ENCODE peak calls at places on chromosomes 5 and 9, in ten cellular contexts. Z is H1, J is gastrocnemius medialis, T is Peyer's patch, H is tibial nerve, P is adrenal gland, Y is heart left ventricle, K is breast epithelium, R is stomach, X is transverse colon. Q is an unnamed sample. For H3K27me3 and H3K4me1, the result is how much of the 10 kb centered on the place peaks cover.

GRCh38 chr5:102545175-102545574 is 46.4 kb upstream of the SLCO6A1 start:
- DNase-seq in K (no peak), Y (no peak), J (no peak), H (no peak), Z (peak), R (no peak), T (no peak), P (no peak), X (no peak), Q (no peak)

GRCh38 chr5:147234825-147235635 is at the start of gene STK32A:
- DNase-seq in Y (peak), J (no peak), K (no peak), H (no peak), Z (peak), X (peak), T (peak), R (peak), P (peak), Q (peak)

GRCh38 chr9:2406252-2406651 is 215.3 kb upstream of the VLDLR start:
- DNase-seq in Z (no peak), Y (no peak), K (no peak), X (no peak), H (no peak), R (no peak), T (no peak), J (no peak), P (no peak), Q (peak)

GRCh38 chr5:110354341-110354740 is 372.1 kb downstream of the TMEM232 start:
- DNase-seq in J (no peak), Z (no peak), K (no peak), R (no peak), T (no peak), X (no peak), P (peak), Y (no peak), H (no peak), Q (no peak)

GRCh38 chr9:29575219-29575618 is 2001.9 kb upstream of the C9orf72 start:
- DNase-seq in R (no peak), X (no peak), T (no peak), Z (no peak), Y (no peak), K (no peak), P (no peak), J (no peak), H (no peak), Q (no peak)

GRCh38 chr5:150139334-150139733 is 16.3 kb downstream of the PDGFRB start:
- DNase-seq in P (no peak), X (no peak), Z (no peak), Y (no peak), J (no peak), R (no peak), H (no peak), T (no peak), K (no peak), Q (no peak)

GRCh38 chr5:176716320-176716719 is 69.0 kb downstream of the TSPAN17 start:
- DNase-seq in Z (no peak), K (no peak), H (no peak), R (no peak), J (no peak), X (no peak), T (no peak), P (peak), Y (no peak), Q (no peak)

GRCh38 chr9:17380126-17380861 is 198.6 kb upstream of the SH3GL2 start:
- DNase-seq in Z (no peak), Y (no peak), R (no peak), T (no peak), H (no peak), J (no peak), P (no peak), X (no peak), K (no peak), Q (no peak)

GRCh38 chr5:175821790-175822211 is 49.6 kb upstream of the CPLX2 start:
- DNase-seq in P (no peak), Y (no peak), R (no peak), X (no peak), Z (no peak), H (no peak), T (no peak), K (no peak), J (no peak), Q (no peak)

GRCh38 chr9:122158202-122158601 is 1.4 kb downstream of the NDUFA8 start:
- DNase-seq in H (no peak), Z (no peak), T (no peak), J (no peak), P (peak), K (no peak), Y (no peak), X (peak), R (no peak), Q (no peak)

GRCh38 chr5:67879619-67880357 is 335.8 kb upstream of the PIK3R1 start:
- DNase-seq in Z (no peak), R (no peak), Y (no peak), T (no peak), H (no peak), P (no peak), K (no peak), X (no peak), J (no peak), Q (no peak)

GRCh38 chr9:129006328-129007034 is 21.6 kb downstream of the SH3GLB2 start:
- DNase-seq in T (no peak), Z (peak), X (peak), J (peak), K (peak), R (peak), Y (peak), H (peak), P (peak), Q (peak)

DNA sequence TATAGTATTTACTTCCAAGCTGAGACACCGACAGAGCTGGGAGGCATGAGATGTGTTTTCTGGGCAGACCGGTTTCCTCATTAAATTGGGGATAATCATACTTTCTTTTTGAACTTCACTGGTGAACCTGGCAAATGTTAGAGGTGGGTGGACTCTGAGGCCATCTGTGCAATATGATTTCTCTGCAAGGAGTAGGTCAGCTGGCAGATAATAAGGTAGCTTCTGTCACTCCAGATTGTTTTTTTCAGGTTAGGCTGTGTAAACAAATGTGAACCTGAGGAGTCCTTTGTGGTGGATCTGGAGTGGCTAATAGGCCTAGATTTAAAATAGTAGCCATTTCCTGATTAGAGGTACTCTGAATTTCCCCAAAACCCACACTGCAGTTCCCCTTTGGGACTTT is 75.4 kb upstream of the S1PR3 start:
- DNase-seq in Y (no peak), P (no peak), X (no peak), Z (no peak), H (no peak), R (no peak), J (no peak), T (no peak), K (no peak), Q (no peak)
- H3K27me3 ChIP-seq in Y (under half), P (under half), X (under half), Z (under half), H (under half), R (under half), J (under half), T (under half), K (under half), Q (under half)

DNA sequence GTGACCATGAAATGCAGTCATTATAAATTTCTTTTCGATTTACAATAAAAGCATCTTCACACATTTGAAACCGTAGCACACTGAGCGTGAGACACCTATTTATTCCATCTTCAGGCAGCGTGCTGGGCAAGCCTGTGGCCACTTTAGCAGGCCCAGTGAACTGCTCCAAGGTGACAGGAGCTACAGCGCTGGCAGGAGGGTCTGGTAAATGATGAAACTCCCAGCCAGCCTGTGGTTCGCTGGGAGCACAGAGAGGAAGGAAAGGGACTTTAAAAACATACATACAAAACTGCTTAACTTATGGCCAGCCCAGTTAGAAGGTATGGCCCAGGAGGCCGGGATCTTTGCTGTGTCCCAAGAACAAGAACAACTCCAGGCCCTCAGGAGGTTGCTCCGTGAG is 5.1 kb downstream of the RAPGEF1 start:
- DNase-seq in R (no peak), T (no peak), Z (no peak), P (no peak), H (no peak), X (no peak), K (no peak), J (no peak), Y (no peak), Q (no peak)
- H3K4me1 ChIP-seq in R (half or more), T (half or more), Z (under half), P (under half), H (half or more), X (half or more), K (under half), J (half or more), Y (half or more), Q (half or more)

GRCh38 chr9:98385751-98386150 is 130.3 kb upstream of the TBC1D2 start:
- DNase-seq in P (no peak), T (no peak), K (no peak), J (no peak), Y (no peak), X (no peak), Z (no peak), R (no peak), H (no peak), Q (no peak)
- TF ChIP-seq POLR2A in P (no peak), T (no peak), K (no peak), J (no peak), Y (no peak), X (no peak), Z (no peak), R (no peak), H (no peak), Q (no peak)

GRCh38 chr5:169838688-169839087 is 141.6 kb downstream of the INSYN2B start:
- DNase-seq in X (no peak), J (no peak), K (no peak), Z (no peak), T (no peak), Y (no peak), P (no peak), H (no peak), R (no peak), Q (no peak)

GRCh38 chr5:169832845-169833244 is 147.4 kb downstream of the INSYN2B start:
- DNase-seq in K (no peak), H (no peak), Z (no peak), R (no peak), T (no peak), J (no peak), P (no peak), X (no peak), Y (no peak), Q (no peak)

GRCh38 chr5:169840405-169840804 is 139.9 kb downstream of the INSYN2B start:
- DNase-seq in Y (no peak), H (no peak), J (no peak), Z (no peak), X (no peak), P (no peak), T (no peak), R (no peak), K (no peak), Q (no peak)

GRCh38 chr5:169837686-169838085 is 142.6 kb downstream of the INSYN2B start:
- DNase-seq in X (no peak), Z (no peak), H (no peak), K (no peak), P (no peak), Y (no peak), T (no peak), J (no peak), R (no peak), Q (no peak)

DNA sequence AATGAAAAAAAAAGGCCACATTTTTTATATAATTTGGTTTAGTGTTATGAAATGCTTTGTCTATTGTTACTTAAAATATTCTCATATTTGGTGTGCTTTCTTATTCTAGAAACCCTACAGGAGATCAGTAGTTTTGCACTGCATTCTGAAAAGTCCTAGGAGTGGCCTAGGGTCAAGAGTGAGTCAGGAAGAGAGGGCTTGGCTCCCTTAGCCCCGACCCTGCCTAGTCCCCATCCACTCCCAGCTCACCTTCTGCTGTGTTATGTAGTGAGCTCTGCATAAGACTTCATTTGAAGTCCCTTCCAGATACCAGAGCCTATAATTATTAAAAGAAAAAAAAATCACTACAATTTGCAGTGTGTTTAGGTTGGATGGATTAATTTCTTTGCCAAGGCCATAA is 143.5 kb downstream of the INSYN2B start:
- DNase-seq in X (no peak), Z (no peak), T (no peak), J (no peak), H (no peak), K (no peak), P (no peak), R (no peak), Y (no peak), Q (no peak)
- H3K27me3 ChIP-seq in X (under half), Z (under half), T (under half), J (under half), H (under half), K (under half), P (under half), R (under half), Y (under half), Q (under half)

GRCh38 chr9:127522727-127523126 is 71.4 kb downstream of the LRSAM1 start:
- DNase-seq in X (peak), K (no peak), P (no peak), T (peak), Z (no peak), R (no peak), J (no peak), H (no peak), Y (no peak), Q (no peak)

GRCh38 chr9:127524373-127524772 is 73.1 kb downstream of the LRSAM1 start:
- DNase-seq in Z (no peak), T (no peak), K (no peak), H (no peak), Y (no peak), X (no peak), R (no peak), J (no peak), P (no peak), Q (no peak)

GRCh38 chr9:127521919-127522304 is 70.6 kb downstream of the LRSAM1 start:
- DNase-seq in J (no peak), H (no peak), T (no peak), X (no peak), K (peak), R (peak), Y (peak), P (no peak), Z (no peak), Q (peak)

GRCh38 chr9:127520941-127521918 is 69.9 kb downstream of the LRSAM1 start:
- DNase-seq in J (no peak), R (no peak), X (no peak), T (no peak), K (no peak), Y (peak), P (peak), H (no peak), Z (no peak), Q (peak)

DNA sequence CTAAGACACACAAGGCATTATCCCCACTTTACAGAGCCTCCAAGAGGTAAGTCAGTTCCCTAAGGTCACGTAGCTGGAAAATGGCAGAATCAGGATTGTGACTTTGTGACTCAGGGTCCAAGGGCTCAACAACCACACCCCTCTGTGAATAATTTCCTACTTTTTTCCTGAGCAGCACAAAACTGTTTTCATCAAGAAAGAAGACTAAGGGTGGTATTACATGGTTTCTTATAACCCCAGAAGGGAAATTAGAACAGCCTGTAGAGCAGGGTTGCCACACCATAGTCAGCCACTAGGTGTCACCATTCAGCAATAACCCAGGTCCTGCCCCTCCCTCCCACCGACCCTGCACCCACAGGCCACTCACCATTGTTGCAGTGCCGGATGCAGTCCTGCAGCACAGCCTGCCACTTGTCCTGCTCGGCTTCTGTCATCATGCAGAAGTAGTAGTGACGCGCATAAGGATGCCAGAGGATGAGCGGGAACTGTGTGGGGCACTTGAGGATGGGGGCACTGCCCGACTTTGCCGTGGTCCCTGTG is 72.1 kb downstream of the LRSAM1 start:
- DNase-seq in P (no peak), X (no peak), K (no peak), Z (peak), H (no peak), Y (peak), T (no peak), R (no peak), J (no peak), Q (no peak)
- H3K4me1 ChIP-seq in P (under half), X (under half), K (under half), Z (under half), H (half or more), Y (half or more), T (under half), R (half or more), J (under half), Q (half or more)

DNA sequence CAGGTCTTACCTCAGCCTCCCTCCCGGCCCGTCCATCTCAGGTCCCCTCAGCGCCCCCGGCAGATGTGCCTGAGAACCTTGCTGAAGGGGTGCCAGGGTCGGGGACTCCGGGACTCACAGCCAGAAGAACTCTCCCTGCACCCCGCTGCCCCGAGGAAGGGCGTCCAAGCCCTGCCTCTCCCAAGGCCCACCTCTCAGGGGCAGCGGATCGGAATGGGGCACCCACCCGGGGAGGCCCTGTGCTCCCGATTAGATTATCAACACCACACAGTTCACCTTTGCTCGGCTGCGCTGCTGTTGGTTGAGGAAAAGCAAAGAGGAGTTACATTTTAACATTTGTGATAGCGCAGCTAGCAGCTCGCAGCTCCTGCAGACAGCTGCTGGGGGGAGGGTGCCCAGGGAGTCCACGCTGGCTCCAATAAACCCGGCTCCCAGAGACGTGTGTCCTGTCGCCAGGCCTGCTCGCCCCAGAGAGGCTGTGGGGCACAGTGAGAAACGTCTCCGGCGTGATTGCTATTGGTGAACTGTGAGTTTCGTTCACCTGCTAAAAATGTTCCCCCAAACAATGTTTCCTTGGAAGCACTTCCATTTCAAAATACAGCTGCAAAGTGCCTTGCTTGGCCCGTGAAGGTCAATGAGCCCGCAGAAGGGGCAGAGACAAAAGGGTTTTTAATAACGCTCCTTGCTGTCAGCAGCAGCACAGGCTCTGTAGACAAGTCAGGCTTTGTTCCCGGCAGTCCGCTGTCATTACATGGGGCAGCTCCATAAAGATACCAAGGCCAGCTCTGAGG is 18.6 kb upstream of the SLC6A19 start:
- DNase-seq in K (no peak), X (peak), R (peak), T (peak), H (no peak), Y (no peak), P (no peak), J (peak), Z (no peak), Q (no peak)
- TF ChIP-seq POLR2A in K (no peak), X (no peak), R (no peak), T (peak), H (no peak), Y (no peak), P (no peak), J (no peak), Z (no peak), Q (no peak)

Q was measured in upper lobe of left lung.